ENCODE peak calls at places on chromosomes 12 and 14, in five cellular contexts. E is A549, B is K562, Z is H1, T is HepG2. A is an unnamed sample.

GRCh38 chr12:107399061-107399460 is 286.5 kb upstream of the PWP1 start:
- DNase-seq in E (no peak), B (no peak), Z (no peak), T (no peak), A (no peak)

GRCh38 chr12:29521951-29522350 is 24.5 kb upstream of the OVCH1 start:
- DNase-seq in E (no peak), B (no peak), Z (no peak), T (no peak), A (no peak)

GRCh38 chr14:31269599-31270195 is 62.1 kb upstream of the HECTD1 start:
- DNase-seq in E (no peak), B (no peak), Z (no peak), T (no peak), A (no peak)

GRCh38 chr12:48995061-48995879 is 3.9 kb downstream of the DDN start:
- DNase-seq in E (peak), B (peak), Z (peak), T (peak), A (no peak)

GRCh38 chr14:100807979-100808734 is 17.8 kb upstream of the MEG3 start:
- DNase-seq in E (no peak), B (no peak), Z (no peak), T (no peak), A (no peak)

GRCh38 chr12:42056130-42056529 is 88.5 kb downstream of the GXYLT1 start:
- DNase-seq in E (no peak), B (no peak), Z (no peak), T (no peak), A (peak)

GRCh38 chr12:47686645-47687240 is 19.1 kb downstream of the RPAP3 start:
- DNase-seq in E (peak), B (peak), Z (no peak), T (peak), A (no peak)

GRCh38 chr12:104586325-104587048 is 129.7 kb downstream of the CHST11 start:
- DNase-seq in E (no peak), B (no peak), Z (no peak), T (no peak), A (no peak)

GRCh38 chr14:78519863-78520262 is 349.7 kb downstream of the NRXN3 start:
- DNase-seq in E (no peak), B (peak), Z (peak), T (peak), A (no peak)

GRCh38 chr12:16076553-16076952 is 165.4 kb downstream of the DERA start:
- DNase-seq in E (peak), B (no peak), Z (no peak), T (peak), A (no peak)

GRCh38 chr12:3204716-3205617 is 127.8 kb downstream of the TSPAN9 start:
- DNase-seq in E (no peak), B (no peak), Z (no peak), T (no peak), A (no peak)

GRCh38 chr14:89276424-89276975 is 140.5 kb downstream of the FOXN3 start:
- DNase-seq in E (no peak), B (no peak), Z (no peak), T (no peak), A (peak)

GRCh38 chr12:81329088-81329487 is 251.2 kb downstream of the ACSS3 start:
- DNase-seq in E (peak), B (no peak), Z (peak), T (peak), A (no peak)

GRCh38 chr12:116982721-116983502 is 72.2 kb downstream of the FBXW8 start:
- DNase-seq in E (no peak), B (no peak), Z (no peak), T (no peak), A (no peak)

GRCh38 chr14:50319721-50320120 is 7.6 kb downstream of the DMAC2L start:
- DNase-seq in E (no peak), B (no peak), Z (no peak), T (no peak), A (no peak)

GRCh38 chr12:6635856-6636521 is at the start of gene LPAR5:
- DNase-seq in E (peak), B (peak), Z (no peak), T (no peak), A (no peak)

GRCh38 chr14:69750495-69750894 is 16.4 kb upstream of the SRSF5 start:
- DNase-seq in E (no peak), B (no peak), Z (no peak), T (no peak), A (no peak)

GRCh38 chr12:122021822-122022392 is at the start of gene BCL7A:
- DNase-seq in E (peak), B (peak), Z (peak), T (peak), A (no peak)

GRCh38 chr12:122203301-122203967 is at the start of gene B3GNT4:
- DNase-seq in E (peak), B (peak), Z (peak), T (no peak), A (no peak)

GRCh38 chr12:113237748-113238147 is 16.5 kb downstream of the TPCN1 start:
- DNase-seq in E (no peak), B (peak), Z (no peak), T (no peak), A (no peak)

GRCh38 chr12:59940676-59941342 is 345.0 kb downstream of the SLC16A7 start:
- DNase-seq in E (no peak), B (no peak), Z (no peak), T (peak), A (no peak)

GRCh38 chr12:69062838-69063237 is 129.9 kb upstream of the CPM start:
- DNase-seq in E (no peak), B (no peak), Z (no peak), T (no peak), A (no peak)

GRCh38 chr14:58108717-58109116 is 43.3 kb downstream of the ARMH4 start:
- DNase-seq in E (no peak), B (no peak), Z (no peak), T (no peak), A (no peak)

GRCh38 chr12:104411826-104412626 is 44.7 kb upstream of the CHST11 start:
- DNase-seq in E (no peak), B (peak), Z (no peak), T (no peak), A (no peak)

GRCh38 chr12:17352164-17352563 is 737.8 kb downstream of the RERGL start:
- DNase-seq in E (no peak), B (no peak), Z (no peak), T (no peak), A (no peak)

GRCh38 chr14:67480011-67480410 is 8.5 kb downstream of the TMEM229B start:
- DNase-seq in E (no peak), B (peak), Z (no peak), T (no peak), A (no peak)

GRCh38 chr14:31556191-31556590 is 5.0 kb upstream of the NUBPL start:
- DNase-seq in E (no peak), B (no peak), Z (no peak), T (no peak), A (no peak)

GRCh38 chr12:76113800-76114757 is 29.6 kb upstream of the NAP1L1 start:
- DNase-seq in E (no peak), B (peak), Z (no peak), T (no peak), A (no peak)

GRCh38 chr12:1595026-1595561 is 713 bp upstream of the FBXL14 start:
- DNase-seq in E (no peak), B (no peak), Z (no peak), T (no peak), A (no peak)

GRCh38 chr14:60090864-60091519 is 731 bp upstream of the PCNX4 start:
- DNase-seq in E (peak), B (peak), Z (no peak), T (no peak), A (no peak)

GRCh38 chr14:51441001-51441400 is 201.0 kb downstream of the TMX1 start:
- DNase-seq in E (peak), B (no peak), Z (no peak), T (no peak), A (no peak)

GRCh38 chr14:22509036-22509709 is 79.9 kb downstream of the DAD1 start:
- DNase-seq in E (no peak), B (no peak), Z (no peak), T (no peak), A (peak)

GRCh38 chr14:55274760-55275159 is 3.5 kb downstream of the FBXO34 start:
- DNase-seq in E (no peak), B (no peak), Z (no peak), T (no peak), A (no peak)

GRCh38 chr12:98582093-98582492 is 11.4 kb upstream of the SLC25A3 start:
- DNase-seq in E (no peak), B (no peak), Z (no peak), T (no peak), A (no peak)

GRCh38 chr12:114193474-114193873 is 212.5 kb downstream of the TBX5 start:
- DNase-seq in E (no peak), B (no peak), Z (no peak), T (no peak), A (no peak)

GRCh38 chr12:116955382-116956021 is 44.8 kb downstream of the FBXW8 start:
- DNase-seq in E (peak), B (peak), Z (no peak), T (peak), A (no peak)

GRCh38 chr12:6960291-6961277 is 9.4 kb downstream of the PTPN6 start:
- DNase-seq in E (peak), B (no peak), Z (no peak), T (no peak), A (no peak)

GRCh38 chr12:115440438-115440837 is 756.5 kb upstream of the TBX3 start:
- DNase-seq in E (peak), B (peak), Z (no peak), T (peak), A (no peak)

GRCh38 chr12:27972721-27973120 is at the start of gene PTHLH:
- DNase-seq in E (no peak), B (no peak), Z (no peak), T (no peak), A (no peak)

GRCh38 chr12:27974735-27975221 is 2.2 kb upstream of the PTHLH start:
- DNase-seq in E (no peak), B (no peak), Z (no peak), T (no peak), A (no peak)

GRCh38 chr12:27973487-27973890 is 956 bp upstream of the PTHLH start:
- DNase-seq in E (peak), B (no peak), Z (no peak), T (no peak), A (no peak)

GRCh38 chr12:27979145-27979544 is 6.6 kb upstream of the PTHLH start:
- DNase-seq in E (no peak), B (no peak), Z (no peak), T (no peak), A (no peak)

DNA sequence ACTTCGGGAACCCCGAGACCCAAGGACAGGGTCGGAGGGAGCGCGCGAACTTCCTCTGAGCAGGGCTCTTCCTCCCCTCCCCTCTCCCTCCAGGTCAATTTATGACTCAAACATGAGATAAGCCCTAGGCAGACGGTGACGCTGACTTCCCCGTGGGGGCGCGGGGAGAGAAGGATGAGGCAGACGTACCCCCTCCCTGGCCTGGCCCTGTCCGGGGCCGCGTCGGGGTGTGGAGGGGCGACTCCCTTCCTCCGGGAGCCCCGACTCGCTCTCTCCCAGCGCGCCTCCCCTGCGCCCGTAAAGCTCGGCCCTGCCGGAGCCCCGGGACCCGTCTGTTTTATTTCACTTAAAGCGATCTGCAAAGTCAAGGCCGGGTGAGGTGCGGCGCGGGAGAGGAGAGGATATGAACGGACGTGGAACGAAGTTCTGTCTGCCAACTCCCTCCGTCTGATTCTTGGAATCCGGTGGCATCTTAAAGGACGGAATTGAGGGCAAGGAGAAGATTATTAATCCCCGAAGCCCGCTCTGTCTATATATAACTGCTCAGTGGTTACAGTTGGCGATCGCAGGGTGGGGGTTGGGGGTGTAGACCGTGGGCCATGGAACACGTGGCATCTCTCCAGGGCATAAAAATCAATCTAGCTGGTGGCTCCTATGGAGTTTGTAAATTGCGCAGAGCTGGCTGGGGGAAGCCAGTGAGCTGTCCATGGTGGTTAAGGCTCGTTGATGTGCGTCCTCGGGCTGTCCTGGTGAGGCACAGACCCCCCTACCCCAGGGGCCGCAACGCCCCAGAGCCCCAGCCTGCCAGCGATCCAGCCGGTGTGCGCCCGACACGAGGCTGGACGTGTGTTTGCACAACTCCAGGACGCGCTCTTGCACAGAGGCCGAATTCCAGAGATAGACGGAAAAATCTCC is 2.9 kb upstream of the PTHLH start:
- DNase-seq in E (peak), B (peak), Z (peak), T (no peak), A (no peak)
- TF ChIP-seq HDAC2 in E (no peak), B (no peak), Z (no peak), T (no peak), A (no peak)

GRCh38 chr12:118033902-118034301 is 17.4 kb downstream of the RFC5 start:
- DNase-seq in E (no peak), B (no peak), Z (no peak), T (no peak), A (no peak)

GRCh38 chr12:118033331-118033730 is 16.8 kb downstream of the RFC5 start:
- DNase-seq in E (no peak), B (no peak), Z (no peak), T (no peak), A (no peak)

GRCh38 chr12:118036672-118037411 is 20.3 kb downstream of the RFC5 start:
- DNase-seq in E (no peak), B (no peak), Z (no peak), T (no peak), A (no peak)

GRCh38 chr12:118034429-118035193 is 18.1 kb downstream of the RFC5 start:
- DNase-seq in E (peak), B (no peak), Z (no peak), T (peak), A (no peak)

GRCh38 chr12:118035194-118036041 is 18.9 kb downstream of the RFC5 start:
- DNase-seq in E (peak), B (no peak), Z (no peak), T (no peak), A (peak)
- TF ChIP-seq MAX in E (no peak), B (no peak), Z (no peak), T (no peak), A (no peak)

GRCh38 chr14:77151245-77151644 is 9.7 kb upstream of the ZDHHC22 start:
- DNase-seq in E (peak), B (peak), Z (peak), T (no peak), A (no peak)
- TF ChIP-seq HDAC2 in E (no peak), B (no peak), Z (no peak), T (no peak), A (no peak)

DNA sequence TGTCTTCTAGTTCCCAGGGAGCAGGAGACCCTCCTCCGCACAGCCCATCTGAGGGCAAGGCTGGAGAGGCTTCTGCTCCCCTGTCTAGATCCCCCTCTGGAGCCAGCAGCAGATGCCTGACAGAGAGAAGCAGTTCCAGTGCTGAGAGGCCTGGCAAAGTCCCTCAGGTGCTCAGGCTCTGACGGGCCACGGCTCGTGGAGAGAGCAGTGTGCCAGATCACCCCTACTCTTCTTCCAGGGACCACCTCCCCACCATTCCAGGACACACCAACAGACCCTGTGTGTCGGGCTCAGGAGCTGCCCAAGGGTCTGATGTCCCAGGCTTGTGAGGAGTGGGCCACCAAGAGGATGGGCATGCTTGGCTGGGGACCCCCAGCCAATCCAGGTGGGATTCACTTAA is 22.5 kb upstream of the C14orf180 start:
- DNase-seq in E (no peak), B (no peak), Z (no peak), T (no peak), A (no peak)
- TF ChIP-seq MAX in E (no peak), B (no peak), Z (no peak), T (no peak), A (no peak)

GRCh38 chr12:67651380-67651695 is 2.8 kb downstream of the DYRK2 start:
- DNase-seq in E (peak), B (no peak), Z (no peak), T (peak), A (no peak)
- TF ChIP-seq HDAC2 in E (no peak), B (no peak), Z (no peak), T (no peak), A (no peak)

GRCh38 chr12:9635014-9635413 is 27.3 kb upstream of the KLRB1 start:
- DNase-seq in E (no peak), B (no peak), Z (no peak), T (no peak), A (no peak)

GRCh38 chr12:9636150-9636549 is 28.4 kb upstream of the KLRB1 start:
- DNase-seq in E (no peak), B (no peak), Z (no peak), T (no peak), A (no peak)

GRCh38 chr12:9636807-9637206 is 29.1 kb upstream of the KLRB1 start:
- DNase-seq in E (peak), B (peak), Z (no peak), T (peak), A (no peak)

GRCh38 chr12:9632766-9633165 is 25.1 kb upstream of the KLRB1 start:
- DNase-seq in E (no peak), B (no peak), Z (no peak), T (no peak), A (no peak)

GRCh38 chr12:9634177-9634803 is 26.6 kb upstream of the KLRB1 start:
- DNase-seq in E (peak), B (peak), Z (peak), T (peak), A (no peak)
- TF ChIP-seq MAX in E (no peak), B (no peak), Z (no peak), T (no peak), A (no peak)